ENCODE peak calls at places on chromosomes 7 and 10, in eight cellular contexts. S, F, J, E, H, B, R and I are unnamed samples.

GRCh38 chr7:28808786-28809533 is 149.2 kb downstream of the TRIL start:
- DNase-seq in B (peak), H (peak), J (peak), F (no peak), R (peak), E (no peak), S (peak), I (peak)

GRCh38 chr7:17677408-17677807 is 262.9 kb downstream of the SNX13 start:
- DNase-seq in B (no peak), S (peak), E (no peak), R (peak), J (peak), F (no peak), H (peak), I (peak)

GRCh38 chr10:118840071-118840775 is 85.5 kb upstream of the CACUL1 start:
- DNase-seq in H (no peak), B (no peak), J (no peak), R (no peak), E (no peak), S (peak), F (no peak), I (no peak)

GRCh38 chr10:124453965-124454610 is 4.3 kb upstream of the NKX1-2 start:
- DNase-seq in E (no peak), S (no peak), B (no peak), H (no peak), J (no peak), F (no peak), R (no peak), I (no peak)

GRCh38 chr7:44196450-44196872 is 4.3 kb upstream of the YKT6 start:
- DNase-seq in S (peak), E (no peak), R (peak), B (peak), J (peak), F (no peak), H (peak), I (peak)

GRCh38 chr7:107023522-107024149 is 20.9 kb upstream of the PRKAR2B start:
- DNase-seq in H (no peak), J (no peak), F (no peak), S (no peak), E (no peak), B (no peak), R (no peak), I (no peak)

GRCh38 chr7:99129001-99129400 is 14.9 kb downstream of the SMURF1 start:
- DNase-seq in F (no peak), J (no peak), R (no peak), H (peak), S (no peak), B (no peak), E (no peak), I (no peak)

GRCh38 chr10:88281592-88282268 is 301.4 kb downstream of the RNLS start:
- DNase-seq in F (no peak), E (no peak), H (peak), B (no peak), S (peak), R (peak), J (peak), I (peak)

GRCh38 chr10:44627591-44628354 is 242.9 kb upstream of the CXCL12 start:
- DNase-seq in S (peak), E (no peak), J (peak), R (peak), H (peak), F (peak), B (no peak), I (peak)

GRCh38 chr10:104128214-104128613 is 6.2 kb downstream of the SFR1 start:
- DNase-seq in B (no peak), E (no peak), H (peak), F (no peak), S (peak), J (no peak), R (no peak), I (peak)

GRCh38 chr7:134637934-134638719 is 8.5 kb upstream of the BPGM start:
- DNase-seq in H (peak), R (peak), F (no peak), S (no peak), E (no peak), J (no peak), B (no peak), I (no peak)

GRCh38 chr10:35027567-35027966 is 62.6 kb downstream of the CUL2 start:
- DNase-seq in J (peak), S (peak), R (peak), E (no peak), F (no peak), B (no peak), H (peak), I (peak)

GRCh38 chr10:132571565-132572544 is 34.3 kb downstream of the INPP5A start:
- DNase-seq in H (peak), B (peak), F (peak), R (peak), J (peak), S (peak), E (peak), I (peak)

GRCh38 chr10:114043532-114044250 is at the start of gene ADRB1:
- DNase-seq in B (peak), F (no peak), H (peak), R (peak), E (peak), S (no peak), J (peak), I (no peak)

GRCh38 chr10:114045738-114046458 is 2.2 kb downstream of the ADRB1 start:
- DNase-seq in B (no peak), R (no peak), F (no peak), S (no peak), J (no peak), E (no peak), H (no peak), I (no peak)

GRCh38 chr10:114044251-114045070 is 795 bp downstream of the ADRB1 start:
- DNase-seq in R (no peak), J (no peak), E (no peak), F (no peak), B (no peak), H (no peak), S (no peak), I (no peak)

GRCh38 chr10:114042895-114043531 is 653 bp upstream of the ADRB1 start:
- DNase-seq in R (peak), H (peak), J (peak), S (peak), F (no peak), E (no peak), B (no peak), I (peak)

GRCh38 chr10:114045071-114045737 is 1.5 kb downstream of the ADRB1 start:
- DNase-seq in B (peak), J (no peak), F (no peak), H (peak), R (no peak), E (no peak), S (no peak), I (no peak)
- H3K4me3 ChIP-seq in B (peak), J (no peak), F (no peak), H (peak), R (no peak), E (peak), S (no peak), I (no peak)

GRCh38 chr7:16668978-16669377 is 23.0 kb downstream of the BZW2 start:
- DNase-seq in B (no peak), F (no peak), H (peak), R (peak), S (peak), J (peak), E (no peak), I (no peak)
- H3K4me3 ChIP-seq in B (no peak), F (no peak), H (peak), R (no peak), S (no peak), J (no peak), E (no peak), I (no peak)

GRCh38 chr10:100347568-100348195 is 649 bp downstream of the SCD start:
- DNase-seq in E (no peak), J (peak), S (no peak), R (peak), H (peak), B (peak), F (no peak), I (no peak)
- H3K4me3 ChIP-seq in E (peak), J (peak), S (peak), R (peak), H (peak), B (peak), F (peak), I (peak)

GRCh38 chr10:23693398-23693797 is 254.5 kb downstream of the OTUD1 start:
- DNase-seq in H (peak), F (no peak), S (no peak), E (no peak), R (no peak), B (no peak), J (no peak), I (no peak)
- H3K4me3 ChIP-seq in H (no peak), F (no peak), S (no peak), E (no peak), R (no peak), B (no peak), J (peak), I (no peak)

GRCh38 chr10:15334650-15335323 is 36.3 kb downstream of the FAM171A1 start:
- DNase-seq in F (no peak), E (no peak), R (peak), J (no peak), S (no peak), B (no peak), H (no peak), I (no peak)
- H3K4me3 ChIP-seq in F (no peak), E (no peak), R (no peak), J (no peak), S (no peak), B (no peak), H (no peak), I (no peak)

DNA sequence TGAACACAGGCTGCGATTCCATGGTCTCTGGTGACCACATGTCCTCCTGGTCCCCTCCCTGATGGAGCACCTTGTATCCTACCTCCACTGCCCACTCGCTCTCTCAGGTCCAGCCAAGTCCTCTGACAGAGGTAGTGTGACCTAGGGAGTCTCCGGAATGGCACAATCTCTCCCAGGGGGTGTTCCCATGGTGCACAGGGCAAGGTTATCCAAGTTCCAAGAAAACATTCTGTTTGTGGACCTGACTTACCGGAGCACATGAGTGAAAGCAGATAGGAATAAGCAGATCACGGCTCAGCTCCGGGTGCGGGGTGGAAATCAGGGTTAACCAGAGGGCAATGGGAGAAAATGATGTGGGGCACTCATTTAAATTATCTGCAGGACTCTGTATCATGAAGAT is 45.8 kb upstream of the INSIG1 start:
- DNase-seq in H (no peak), F (no peak), S (no peak), J (no peak), E (no peak), B (no peak), R (no peak), I (no peak)
- H3K4me3 ChIP-seq in H (no peak), F (no peak), S (no peak), J (no peak), E (no peak), B (no peak), R (no peak), I (no peak)

GRCh38 chr10:112402917-112403316 is 29.0 kb downstream of the ACSL5 start:
- DNase-seq in B (no peak), E (no peak), J (no peak), H (no peak), S (no peak), R (no peak), F (no peak), I (no peak)
- H3K4me3 ChIP-seq in B (no peak), E (no peak), J (no peak), H (no peak), S (no peak), R (no peak), F (no peak), I (no peak)